ENCODE peak calls at places on chromosomes 2 and 18, in nine cellular contexts. One of them, this sample, is unnamed.

GRCh38 chr2:43269706-43270105 is 43.3 kb upstream of the ZFP36L2 start:
- DNase-seq in body of pancreas: no peak
- DNase-seq in HCT116: no peak
- DNase-seq in K562: no peak
- DNase-seq in A549: no peak
- DNase-seq in IMR-90: peak
- DNase-seq in ovary: peak
- DNase-seq in uterus: peak
- DNase-seq in suprapubic skin: peak
- DNase-seq in this sample: peak

GRCh38 chr2:241110607-241111442 is 8.7 kb upstream of the MTERF4 start:
- DNase-seq in body of pancreas: no peak
- DNase-seq in suprapubic skin: no peak
- DNase-seq in HCT116: no peak
- DNase-seq in uterus: no peak
- DNase-seq in A549: no peak
- DNase-seq in IMR-90: no peak
- DNase-seq in K562: no peak
- DNase-seq in ovary: no peak
- DNase-seq in this sample: no peak

GRCh38 chr2:144078091-144078490 is 441.8 kb downstream of the ZEB2 start:
- DNase-seq in HCT116: no peak
- DNase-seq in IMR-90: peak
- DNase-seq in K562: no peak
- DNase-seq in suprapubic skin: no peak
- DNase-seq in body of pancreas: no peak
- DNase-seq in A549: no peak
- DNase-seq in uterus: no peak
- DNase-seq in ovary: no peak
- DNase-seq in this sample: no peak

GRCh38 chr2:116832148-116832547 is 982.3 kb upstream of the DDX18 start:
- DNase-seq in K562: no peak
- DNase-seq in ovary: no peak
- DNase-seq in HCT116: no peak
- DNase-seq in IMR-90: no peak
- DNase-seq in A549: no peak
- DNase-seq in suprapubic skin: no peak
- DNase-seq in uterus: no peak
- DNase-seq in body of pancreas: no peak
- DNase-seq in this sample: no peak

GRCh38 chr18:48631851-48632250 is 93.0 kb downstream of the CTIF start:
- DNase-seq in K562: no peak
- DNase-seq in ovary: no peak
- DNase-seq in IMR-90: no peak
- DNase-seq in HCT116: no peak
- DNase-seq in A549: no peak
- DNase-seq in uterus: no peak
- DNase-seq in suprapubic skin: peak
- DNase-seq in body of pancreas: no peak
- DNase-seq in this sample: no peak

GRCh38 chr2:149686677-149687427 is 99.3 kb upstream of the MMADHC start:
- DNase-seq in K562: no peak
- DNase-seq in uterus: no peak
- DNase-seq in body of pancreas: no peak
- DNase-seq in suprapubic skin: no peak
- DNase-seq in IMR-90: no peak
- DNase-seq in HCT116: no peak
- DNase-seq in ovary: no peak
- DNase-seq in A549: no peak
- DNase-seq in this sample: no peak

GRCh38 chr2:172431428-172431827 is 4.0 kb downstream of the ITGA6 start:
- DNase-seq in suprapubic skin: no peak
- DNase-seq in ovary: no peak
- DNase-seq in A549: no peak
- DNase-seq in uterus: no peak
- DNase-seq in IMR-90: no peak
- DNase-seq in HCT116: no peak
- DNase-seq in body of pancreas: peak
- DNase-seq in K562: no peak
- DNase-seq in this sample: peak

GRCh38 chr2:120887844-120888243 is 152.2 kb downstream of the GLI2 start:
- DNase-seq in IMR-90: no peak
- DNase-seq in K562: no peak
- DNase-seq in HCT116: no peak
- DNase-seq in uterus: no peak
- DNase-seq in ovary: no peak
- DNase-seq in suprapubic skin: no peak
- DNase-seq in A549: no peak
- DNase-seq in body of pancreas: no peak
- DNase-seq in this sample: peak

GRCh38 chr2:121120411-121120810 is 164.6 kb downstream of the TFCP2L1 start:
- DNase-seq in body of pancreas: no peak
- DNase-seq in ovary: no peak
- DNase-seq in suprapubic skin: no peak
- DNase-seq in K562: no peak
- DNase-seq in A549: no peak
- DNase-seq in uterus: no peak
- DNase-seq in HCT116: no peak
- DNase-seq in IMR-90: no peak
- DNase-seq in this sample: no peak

GRCh38 chr2:70501728-70502127 is 51.9 kb downstream of the TGFA start:
- DNase-seq in A549: no peak
- DNase-seq in IMR-90: no peak
- DNase-seq in uterus: no peak
- DNase-seq in suprapubic skin: no peak
- DNase-seq in body of pancreas: no peak
- DNase-seq in HCT116: no peak
- DNase-seq in K562: no peak
- DNase-seq in ovary: no peak
- DNase-seq in this sample: no peak

GRCh38 chr18:27223570-27224340 is 38.6 kb upstream of the CHST9 start:
- DNase-seq in ovary: no peak
- DNase-seq in IMR-90: no peak
- DNase-seq in body of pancreas: no peak
- DNase-seq in HCT116: no peak
- DNase-seq in suprapubic skin: no peak
- DNase-seq in uterus: no peak
- DNase-seq in A549: no peak
- DNase-seq in K562: no peak
- DNase-seq in this sample: no peak

DNA sequence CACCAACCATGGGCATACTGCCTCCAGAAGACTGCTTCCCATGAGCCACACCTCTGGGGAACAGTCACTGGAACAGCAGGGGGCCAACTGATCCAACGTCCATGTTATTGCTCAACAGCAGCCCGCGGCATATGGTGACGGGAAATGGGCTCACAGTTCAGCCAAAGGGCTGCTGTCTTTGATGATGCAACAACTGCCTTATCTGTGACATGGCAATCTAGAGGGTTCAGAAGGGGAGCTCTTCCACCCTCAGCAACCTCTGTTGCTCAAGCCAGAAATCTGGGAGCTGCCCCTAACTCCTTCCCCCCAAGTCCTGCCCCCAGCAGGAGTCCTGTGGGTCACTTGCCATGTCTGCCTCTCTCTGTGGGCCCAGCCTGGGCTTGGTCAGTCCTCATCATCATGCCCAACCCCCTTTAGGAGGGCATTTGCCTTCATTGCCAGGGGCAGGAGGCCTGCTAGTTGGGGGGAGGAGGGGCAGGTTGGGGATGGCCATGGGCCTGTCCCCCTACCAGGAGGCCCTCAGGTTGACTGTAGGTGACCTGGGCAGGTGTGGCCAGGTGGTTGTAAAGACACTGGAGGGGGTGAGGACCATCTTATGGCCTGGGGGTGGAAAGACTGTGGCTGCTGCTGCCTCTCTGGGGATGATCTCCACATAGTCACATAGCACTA is 212.9 kb downstream of the CYP26B1 start:
- DNase-seq in ovary: no peak
- DNase-seq in HCT116: no peak
- DNase-seq in A549: peak
- DNase-seq in body of pancreas: no peak
- DNase-seq in IMR-90: no peak
- DNase-seq in suprapubic skin: peak
- DNase-seq in K562: peak
- DNase-seq in uterus: peak
- DNase-seq in this sample: peak
- H3K27ac ChIP-seq in ovary: no peak
- H3K27ac ChIP-seq in HCT116: no peak
- H3K27ac ChIP-seq in A549: peak
- H3K27ac ChIP-seq in body of pancreas: no peak
- H3K27ac ChIP-seq in IMR-90: no peak
- H3K27ac ChIP-seq in suprapubic skin: peak
- H3K27ac ChIP-seq in K562: no peak
- H3K27ac ChIP-seq in uterus: no peak
- H3K27ac ChIP-seq in this sample: no peak

GRCh38 chr2:128237081-128237534 is 81.6 kb downstream of the HS6ST1 start:
- DNase-seq in HCT116: no peak
- DNase-seq in A549: no peak
- DNase-seq in suprapubic skin: no peak
- DNase-seq in IMR-90: peak
- DNase-seq in K562: no peak
- DNase-seq in uterus: no peak
- DNase-seq in body of pancreas: no peak
- DNase-seq in ovary: no peak
- DNase-seq in this sample: peak
- TF ChIP-seq POLR2A in HCT116: no peak
- TF ChIP-seq POLR2A in A549: no peak
- TF ChIP-seq POLR2A in suprapubic skin: no peak
- TF ChIP-seq POLR2A in IMR-90: no peak
- TF ChIP-seq POLR2A in K562: no peak
- TF ChIP-seq POLR2A in uterus: no peak
- TF ChIP-seq POLR2A in body of pancreas: no peak
- TF ChIP-seq POLR2A in ovary: no peak
- TF ChIP-seq POLR2A in this sample: no peak

DNA sequence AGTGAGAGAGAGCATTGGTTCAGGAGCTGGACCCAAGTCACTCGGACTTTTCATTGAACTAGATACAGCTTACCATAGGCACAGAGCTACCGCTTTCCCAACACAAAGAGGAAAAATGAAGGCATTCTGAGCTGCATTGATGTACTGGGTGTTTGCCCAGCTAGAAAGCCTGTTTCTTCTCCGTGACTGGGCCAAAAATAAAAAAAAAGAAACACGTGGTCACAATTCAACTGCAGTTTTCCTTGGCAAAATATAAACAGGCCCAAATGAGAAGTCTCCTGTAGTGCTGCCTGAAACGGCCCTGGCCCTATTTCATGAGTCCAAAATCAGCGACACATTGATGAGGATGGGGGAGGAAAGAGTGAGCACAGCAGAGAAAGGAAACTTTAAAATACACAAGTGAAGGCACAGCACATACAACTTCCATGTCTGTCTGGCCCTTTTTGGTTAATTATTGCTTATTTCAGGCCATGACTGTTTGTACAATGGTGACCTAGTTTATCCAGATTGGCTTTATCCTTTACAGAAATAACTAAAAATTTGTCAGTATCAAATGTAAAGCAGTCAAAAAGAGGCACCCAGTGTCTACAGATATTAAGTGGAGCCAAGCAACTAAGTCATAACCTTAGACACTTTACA is 179.7 kb downstream of the ICOS start:
- DNase-seq in suprapubic skin: no peak
- DNase-seq in K562: no peak
- DNase-seq in ovary: no peak
- DNase-seq in A549: no peak
- DNase-seq in IMR-90: no peak
- DNase-seq in body of pancreas: no peak
- DNase-seq in uterus: peak
- DNase-seq in HCT116: no peak
- DNase-seq in this sample: no peak
- H3K27ac ChIP-seq in suprapubic skin: no peak
- H3K27ac ChIP-seq in K562: no peak
- H3K27ac ChIP-seq in ovary: no peak
- H3K27ac ChIP-seq in A549: no peak
- H3K27ac ChIP-seq in IMR-90: no peak
- H3K27ac ChIP-seq in body of pancreas: no peak
- H3K27ac ChIP-seq in uterus: peak
- H3K27ac ChIP-seq in HCT116: no peak
- H3K27ac ChIP-seq in this sample: no peak

DNA sequence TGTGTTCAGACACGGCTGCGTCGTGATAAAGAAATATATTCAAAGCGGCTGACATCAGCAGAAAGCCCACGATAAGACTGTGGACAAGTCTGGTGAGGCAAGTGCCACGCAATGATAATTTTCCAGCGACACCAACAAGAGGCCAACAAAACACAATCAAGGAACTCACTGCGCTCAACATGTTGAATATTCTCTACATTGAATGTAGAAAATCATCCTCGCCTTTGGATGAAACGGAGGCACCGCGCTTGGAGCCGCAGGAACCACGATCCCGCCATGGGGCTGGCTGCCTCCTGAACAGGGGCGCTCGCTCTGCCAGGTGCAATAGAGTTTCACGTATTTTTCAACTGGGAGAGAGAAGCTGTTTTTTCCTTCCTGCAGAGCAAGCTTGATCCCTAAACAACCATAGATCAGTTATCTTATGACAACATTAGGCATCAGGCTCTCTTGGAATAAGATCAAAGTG is 220.3 kb downstream of the ATAD2B start:
- DNase-seq in A549: no peak
- DNase-seq in ovary: no peak
- DNase-seq in K562: no peak
- DNase-seq in uterus: no peak
- DNase-seq in IMR-90: no peak
- DNase-seq in body of pancreas: no peak
- DNase-seq in suprapubic skin: no peak
- DNase-seq in HCT116: no peak
- DNase-seq in this sample: no peak
- TF ChIP-seq POLR2A in A549: no peak
- TF ChIP-seq POLR2A in ovary: no peak
- TF ChIP-seq POLR2A in K562: no peak
- TF ChIP-seq POLR2A in uterus: no peak
- TF ChIP-seq POLR2A in IMR-90: no peak
- TF ChIP-seq POLR2A in body of pancreas: no peak
- TF ChIP-seq POLR2A in suprapubic skin: no peak
- TF ChIP-seq POLR2A in HCT116: no peak
- TF ChIP-seq POLR2A in this sample: no peak

This sample was measured in heart left ventricle.